ENCODE peak calls at places on chromosomes 2 and 18, in six cellular contexts. S, D, K, P, M and I are unnamed samples.

GRCh38 chr18:43277164-43277600 is at the start of gene SYT4:
- DNase-seq in S (peak), D (peak), P (peak), M (peak), K (peak), I (peak)

GRCh38 chr2:85156141-85156540 is 22.9 kb downstream of the TCF7L1 start:
- DNase-seq in M (no peak), P (no peak), S (peak), K (no peak), D (no peak), I (no peak)

GRCh38 chr2:159600752-159601151 is 15.6 kb downstream of the BAZ2B start:
- DNase-seq in K (no peak), M (no peak), P (no peak), S (peak), D (no peak), I (peak)

GRCh38 chr2:152646775-152647174 is 70.5 kb downstream of the PRPF40A start:
- DNase-seq in K (no peak), S (peak), D (no peak), M (no peak), P (peak), I (no peak)

GRCh38 chr18:46352520-46353250 is 248.5 kb downstream of the HAUS1 start:
- DNase-seq in D (no peak), S (peak), K (no peak), P (no peak), M (no peak), I (no peak)

GRCh38 chr2:160583162-160583522 is 89.5 kb upstream of the RBMS1 start:
- DNase-seq in D (peak), K (no peak), M (no peak), P (no peak), S (no peak), I (no peak)

GRCh38 chr2:102520009-102520408 is 47.0 kb downstream of the SLC9A4 start:
- DNase-seq in S (peak), P (no peak), M (peak), D (peak), K (no peak), I (peak)

GRCh38 chr18:21369146-21369545 is 127.1 kb downstream of the GREB1L start:
- DNase-seq in P (no peak), D (no peak), K (no peak), M (no peak), S (no peak), I (no peak)

GRCh38 chr2:110099036-110099420 is 16.6 kb downstream of the MALL start:
- DNase-seq in M (no peak), P (no peak), S (no peak), D (no peak), K (no peak), I (no peak)

GRCh38 chr2:198054299-198054698 is 249.9 kb downstream of the PLCL1 start:
- DNase-seq in P (peak), K (no peak), S (peak), M (peak), D (no peak), I (peak)

GRCh38 chr18:8745355-8746014 is 40.1 kb downstream of the MTCL1 start:
- DNase-seq in D (no peak), S (no peak), M (peak), K (no peak), P (no peak), I (no peak)

GRCh38 chr18:8177330-8178016 is 431.8 kb upstream of the RAB12 start:
- DNase-seq in M (peak), S (peak), D (peak), P (peak), K (peak), I (peak)

GRCh38 chr2:107411267-107411666 is 415.4 kb upstream of the RGPD4 start:
- DNase-seq in S (no peak), P (no peak), K (no peak), D (no peak), M (no peak), I (peak)

GRCh38 chr2:227436436-227436835 is 35.5 kb upstream of the AGFG1 start:
- DNase-seq in M (no peak), P (no peak), S (no peak), D (no peak), K (no peak), I (no peak)